ENCODE peak calls at places on chromosomes 1 and 21, in seven cellular contexts. R is GM12865; A is colonic mucosa; U is activated naive CD4-positive, alpha-beta T cell; Z is type B pancreatic cell; W is Right ventricle myocardium superior; Q is stimulated activated CD8-positive, alpha-beta memory T cell treated with anti-CD3 and anti-CD28 coated beads, Interleukin-15, amount 100 ng/mL, for 24 hours. K is an unnamed sample.

GRCh38 chr1:95409901-95410300 is 175.9 kb downstream of the RWDD3 start:
- DNase-seq in R (no peak), A (no peak), U (no peak), Z (no peak), W (no peak), Q (no peak), K (no peak)

GRCh38 chr1:214022810-214023425 is 35.1 kb downstream of the PROX1 start:
- DNase-seq in R (no peak), A (no peak), U (no peak), Z (no peak), W (no peak), Q (no peak), K (no peak)

GRCh38 chr21:35053356-35054096 is 4.4 kb upstream of the RUNX1 start:
- DNase-seq in R (no peak), A (no peak), U (no peak), Z (no peak), W (no peak), Q (no peak), K (no peak)

GRCh38 chr1:55234016-55234415 is 18.9 kb upstream of the USP24 start:
- DNase-seq in R (no peak), A (no peak), U (no peak), Z (no peak), W (no peak), Q (no peak), K (no peak)

GRCh38 chr21:36113647-36114428 is 21.0 kb upstream of the CBR3 start:
- DNase-seq in R (peak; percentile 24), A (peak; percentile 90), U (no peak), Z (no peak), W (no peak), Q (no peak), K (no peak)

GRCh38 chr1:48552420-48552819 is 80.4 kb upstream of the SPATA6 start:
- DNase-seq in R (peak; percentile 31), A (no peak), U (no peak), Z (no peak), W (no peak), Q (no peak), K (no peak)

GRCh38 chr1:204947338-204947737 is 76.7 kb downstream of the NFASC start:
- DNase-seq in R (no peak), A (no peak), U (no peak), Z (no peak), W (no peak), Q (no peak), K (no peak)

GRCh38 chr21:26028183-26028582 is 142.4 kb downstream of the APP start:
- DNase-seq in R (no peak), A (no peak), U (no peak), Z (no peak), W (no peak), Q (no peak), K (no peak)

GRCh38 chr1:42941640-42942330 is 16.9 kb downstream of the SLC2A1 start:
- DNase-seq in R (peak; percentile 35), A (peak; percentile 89), U (no peak), Z (no peak), W (peak; percentile 87), Q (no peak), K (no peak)

GRCh38 chr1:234585333-234586055 is 24.5 kb downstream of the IRF2BP2 start:
- DNase-seq in R (no peak), A (no peak), U (no peak), Z (no peak), W (no peak), Q (no peak), K (no peak)

GRCh38 chr1:234733427-234733826 is 123.4 kb upstream of the IRF2BP2 start:
- DNase-seq in R (no peak), A (no peak), U (no peak), Z (no peak), W (no peak), Q (no peak), K (no peak)

GRCh38 chr1:37430074-37430985 is 44.0 kb upstream of the ZC3H12A start:
- DNase-seq in R (no peak), A (no peak), U (no peak), Z (no peak), W (no peak), Q (no peak), K (no peak)

K was measured in activated gamma-delta T cell.